ENCODE peak calls at places on chromosomes 2 and 18, in seven cellular contexts. N is cardiac muscle cell, C is GM06990, Q is neural progenitor cell, X is vagina, Z is upper lobe of left lung, R is astrocyte. P is an unnamed sample.

GRCh38 chr2:108825254-108825653 is 38.7 kb downstream of the CCDC138 start:
- DNase-seq in N (peak; percentile 72), C (no peak), Q (no peak), X (no peak), Z (no peak), R (peak; percentile 3), P (no peak)

GRCh38 chr2:25711641-25712369 is 38.4 kb upstream of the DTNB start:
- DNase-seq in N (no peak), C (no peak), Q (peak; percentile 31), X (no peak), Z (no peak), R (no peak), P (no peak)

GRCh38 chr2:69764286-69765058 is 22.5 kb downstream of the ANXA4 start:
- DNase-seq in N (no peak), C (no peak), Q (no peak), X (no peak), Z (no peak), R (peak; percentile 49), P (no peak)

GRCh38 chr2:221589696-221590095 is 17.6 kb upstream of the EPHA4 start:
- DNase-seq in N (no peak), C (no peak), Q (no peak), X (no peak), Z (no peak), R (no peak), P (no peak)

GRCh38 chr18:68355637-68356036 is 359.3 kb downstream of the TMX3 start:
- DNase-seq in N (no peak), C (no peak), Q (no peak), X (no peak), Z (no peak), R (no peak), P (no peak)

GRCh38 chr2:25314514-25315315 is 27.0 kb downstream of the DNMT3A start:
- DNase-seq in N (peak; percentile 74), C (peak; percentile 80), Q (peak; percentile 81), X (no peak), Z (peak; percentile 66), R (peak; percentile 38), P (peak; percentile 39)

GRCh38 chr2:12493031-12493513 is 223.7 kb upstream of the TRIB2 start:
- DNase-seq in N (peak; percentile 96), C (no peak), Q (no peak), X (no peak), Z (peak; percentile 29), R (peak; percentile 93), P (peak; percentile 100)

GRCh38 chr2:145190031-145190703 is 670.2 kb upstream of the ZEB2 start:
- DNase-seq in N (peak; percentile 19), C (no peak), Q (peak; percentile 78), X (no peak), Z (no peak), R (no peak), P (no peak)

GRCh38 chr18:8701546-8702118 is 3.7 kb upstream of the MTCL1 start:
- DNase-seq in N (peak; percentile 90), C (no peak), Q (no peak), X (no peak), Z (peak; percentile 9), R (peak; percentile 78), P (peak; percentile 55)

GRCh38 chr2:172749377-172749776 is 13.7 kb downstream of the RAPGEF4 start:
- DNase-seq in N (no peak), C (no peak), Q (no peak), X (no peak), Z (no peak), R (no peak), P (no peak)

GRCh38 chr2:98975611-98976010 is 39.6 kb upstream of the CRACDL start:
- DNase-seq in N (no peak), C (no peak), Q (no peak), X (no peak), Z (no peak), R (no peak), P (no peak)

GRCh38 chr2:231017250-231017636 is 20.1 kb upstream of the C2orf72 start:
- DNase-seq in N (no peak), C (no peak), Q (no peak), X (no peak), Z (no peak), R (no peak), P (peak; percentile 5)

GRCh38 chr2:236169151-236169721 is 1.1 kb upstream of the GBX2 start:
- DNase-seq in N (no peak), C (no peak), Q (peak; percentile 67), X (no peak), Z (no peak), R (no peak), P (no peak)

DNA sequence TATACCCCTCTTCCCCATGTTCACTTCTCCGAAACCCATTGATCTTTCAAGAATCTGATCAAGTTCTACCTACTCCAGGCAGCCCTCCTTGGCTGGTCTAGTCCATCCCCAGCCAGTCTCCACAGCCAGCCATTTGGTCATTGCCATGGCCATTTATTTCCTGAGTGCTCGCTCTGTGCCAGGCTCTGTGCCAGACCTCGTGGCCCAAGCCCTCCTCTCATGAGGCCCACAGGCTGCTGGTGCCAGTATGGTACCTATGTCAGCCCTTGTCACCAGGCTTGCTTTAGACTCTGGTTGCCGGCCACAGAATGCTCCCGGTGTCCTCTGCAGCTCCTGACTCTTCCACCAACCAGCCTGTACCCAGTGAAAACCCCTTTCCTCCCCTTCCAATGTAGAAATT is 78.8 kb downstream of the CELF4 start:
- DNase-seq in N (no peak), C (no peak), Q (no peak), X (no peak), Z (no peak), R (no peak), P (no peak)
- H3K27me3 ChIP-seq in N (peaks cover 68% of the 10 kb centered on the region), C (peaks cover 3% of the 10 kb centered on the region), Q (peaks cover 60% of the 10 kb centered on the region), X (no peaks in the 10 kb centered on the region), Z (no peaks in the 10 kb centered on the region), R (peaks cover 19% of the 10 kb centered on the region), P (no peaks in the 10 kb centered on the region)

DNA sequence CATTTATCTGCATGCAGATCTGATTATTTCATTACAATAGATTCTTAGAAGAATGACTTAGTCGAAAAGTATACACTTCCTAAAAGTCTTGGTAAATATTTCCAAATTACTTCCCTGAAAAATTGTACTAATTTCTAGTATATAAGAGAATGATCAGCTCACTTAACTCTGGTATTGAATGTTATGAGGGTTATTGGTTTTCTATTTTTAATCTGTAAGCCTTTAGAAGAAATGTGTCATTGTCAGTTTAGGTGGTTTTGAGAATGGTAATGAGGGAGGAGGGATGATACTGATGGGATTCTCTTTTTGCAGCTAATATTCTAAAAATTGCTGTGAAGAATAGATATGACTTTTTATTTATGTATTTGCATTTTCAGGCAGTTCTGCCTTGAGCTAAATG is 23.9 kb downstream of the MOB4 start:
- DNase-seq in N (no peak), C (no peak), Q (no peak), X (no peak), Z (no peak), R (no peak), P (no peak)
- H3K36me3 ChIP-seq in N (peaks cover 30% of the 10 kb centered on the region), C (peaks cover 10% of the 10 kb centered on the region), Q (peaks cover 17% of the 10 kb centered on the region), X (no peaks in the 10 kb centered on the region), Z (peaks cover 21% of the 10 kb centered on the region), R (peaks cover 16% of the 10 kb centered on the region), P (peaks cover 69% of the 10 kb centered on the region)

DNA sequence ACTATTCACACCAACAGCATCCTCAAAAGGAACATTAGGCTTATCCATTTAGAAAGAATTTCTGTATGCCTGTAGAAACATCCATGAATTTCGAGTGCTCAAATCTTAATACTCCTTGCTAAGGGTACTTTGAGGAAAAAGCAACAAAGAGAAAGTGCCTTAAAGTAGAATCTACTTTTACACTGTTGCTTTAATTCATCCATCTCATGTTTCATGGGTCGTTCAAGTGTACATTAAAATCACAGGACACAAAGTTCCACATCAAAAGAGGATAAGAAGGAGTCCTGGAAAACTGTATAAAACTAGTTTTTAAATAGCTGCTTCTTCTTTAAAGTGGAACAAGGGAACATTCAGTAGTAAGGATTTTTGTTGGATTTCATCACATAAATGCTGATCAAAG is 54.5 kb downstream of the LRP1B start:
- DNase-seq in N (no peak), C (no peak), Q (no peak), X (no peak), Z (no peak), R (no peak), P (no peak)
- H3K4me3 ChIP-seq in N (no peak overlapping the region), C (no peak overlapping the region), Q (no peak overlapping the region), X (no peak overlapping the region), Z (no peak overlapping the region), R (no peak overlapping the region), P (no peak overlapping the region)

GRCh38 chr2:75284345-75284744 is 85.0 kb upstream of the TACR1 start:
- DNase-seq in N (no peak), C (no peak), Q (no peak), X (no peak), Z (no peak), R (no peak), P (no peak)
- H3K27me3 ChIP-seq in N (peaks cover 16% of the 10 kb centered on the region), C (no peaks in the 10 kb centered on the region), Q (no peaks in the 10 kb centered on the region), X (no peaks in the 10 kb centered on the region), Z (no peaks in the 10 kb centered on the region), R (no peaks in the 10 kb centered on the region), P (no peaks in the 10 kb centered on the region)

DNA sequence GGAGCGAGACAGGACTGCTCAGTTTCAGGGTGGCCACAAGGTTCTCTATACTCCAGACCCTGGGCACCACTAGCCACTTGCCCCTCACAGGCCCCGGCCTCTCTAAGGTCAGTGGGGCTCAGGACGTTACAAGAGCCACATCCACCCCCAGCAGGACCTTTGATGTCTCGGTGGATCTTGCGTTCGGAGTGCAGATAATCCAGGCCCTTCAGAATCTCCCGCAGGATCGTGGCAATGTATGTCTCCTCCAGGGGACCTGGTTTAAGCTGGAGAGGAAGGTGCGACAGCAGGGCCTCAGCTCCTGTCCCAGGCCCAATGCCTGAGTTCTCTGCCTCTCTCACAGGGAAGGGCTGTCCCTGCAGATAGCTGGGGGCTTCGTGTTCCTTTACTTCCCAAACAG is 8.4 kb downstream of the STK25 start:
- DNase-seq in N (no peak), C (no peak), Q (no peak), X (no peak), Z (no peak), R (no peak), P (no peak)
- H3K36me3 ChIP-seq in N (peaks cover 7% of the 10 kb centered on the region), C (peaks cover 25% of the 10 kb centered on the region), Q (no peaks in the 10 kb centered on the region), X (no peaks in the 10 kb centered on the region), Z (peaks cover 1% of the 10 kb centered on the region), R (peaks cover 5% of the 10 kb centered on the region), P (peaks cover 44% of the 10 kb centered on the region)

P was measured in MG63.